ENCODE peak calls at places on chromosome 13, in four cellular contexts. Q, J, T and U are unnamed samples.

GRCh38 chr13:40982772-40983171 is 36.3 kb downstream of the ELF1 start:
- DNase-seq in T (no peak), J (no peak), Q (no peak), U (no peak)

GRCh38 chr13:71219671-71220070 is 647.3 kb downstream of the DACH1 start:
- DNase-seq in Q (no peak), J (no peak), T (no peak), U (no peak)

GRCh38 chr13:40315416-40316064 is 350.9 kb downstream of the FOXO1 start:
- DNase-seq in Q (no peak), J (no peak), T (no peak), U (no peak)

GRCh38 chr13:23020246-23020843 is 160.4 kb upstream of the SGCG start:
- DNase-seq in T (peak; percentile 53), Q (peak; percentile 1), J (peak; percentile 19), U (peak; percentile 43)

GRCh38 chr13:51950722-51951121 is 60.5 kb downstream of the ATP7B start:
- DNase-seq in J (no peak), Q (no peak), T (no peak), U (no peak)

GRCh38 chr13:96629331-96629730 is 364.9 kb downstream of the OXGR1 start:
- DNase-seq in J (no peak), T (no peak), Q (no peak), U (no peak)

GRCh38 chr13:102191951-102192461 is 209.8 kb downstream of the FGF14 start:
- DNase-seq in T (no peak), J (no peak), Q (no peak), U (no peak)

GRCh38 chr13:49607761-49608160 is 20.5 kb upstream of the ARL11 start:
- DNase-seq in Q (no peak), T (no peak), J (no peak), U (no peak)

GRCh38 chr13:75769141-75769905 is 133.2 kb downstream of the LMO7 start:
- DNase-seq in T (no peak), Q (no peak), J (no peak), U (no peak)

GRCh38 chr13:68185767-68186166 is 955.6 kb upstream of the PCDH9 start:
- DNase-seq in T (no peak), J (no peak), Q (no peak), U (no peak)

GRCh38 chr13:66922444-66922843 is 307.7 kb downstream of the PCDH9 start:
- DNase-seq in T (no peak), Q (no peak), J (no peak), U (no peak)

GRCh38 chr13:37884674-37885073 is 15.1 kb upstream of the TRPC4 start:
- DNase-seq in T (no peak), Q (no peak), J (no peak), U (no peak)

GRCh38 chr13:78589206-78589605 is 14.1 kb downstream of the POU4F1 start:
- DNase-seq in Q (no peak), T (peak; percentile 39), J (no peak), U (peak; percentile 85)

GRCh38 chr13:100175078-100175802 is 86.3 kb downstream of the PCCA start:
- DNase-seq in J (no peak), Q (no peak), T (no peak), U (no peak)

GRCh38 chr13:50693755-50694154 is 149.7 kb downstream of the DLEU7 start:
- DNase-seq in Q (no peak), T (no peak), J (no peak), U (peak; percentile 16)

GRCh38 chr13:23391752-23392151 is 41.8 kb downstream of the SACS start:
- DNase-seq in Q (no peak), T (no peak), J (no peak), U (no peak)

GRCh38 chr13:82571653-82572052 is 1310.6 kb downstream of the SLITRK1 start:
- DNase-seq in T (no peak), J (no peak), Q (no peak), U (no peak)

GRCh38 chr13:21033866-21034601 is 27.4 kb downstream of the LATS2 start:
- DNase-seq in Q (no peak), T (no peak), J (no peak), U (no peak)

GRCh38 chr13:106415427-106415826 is 120.0 kb downstream of the EFNB2 start:
- DNase-seq in Q (no peak), J (no peak), T (no peak), U (no peak)

GRCh38 chr13:50119593-50119992 is 104.3 kb downstream of the KCNRG start:
- DNase-seq in J (no peak), Q (no peak), T (no peak), U (no peak)

GRCh38 chr13:69274231-69274630 is 833.4 kb upstream of the ATXN8OS start:
- DNase-seq in J (no peak), T (no peak), Q (no peak), U (no peak)

GRCh38 chr13:98285317-98285716 is 108.2 kb upstream of the RNF113B start:
- DNase-seq in Q (no peak), T (no peak), J (no peak), U (no peak)

GRCh38 chr13:83272076-83272475 is 610.2 kb downstream of the SLITRK1 start:
- DNase-seq in Q (no peak), J (no peak), T (no peak), U (no peak)

GRCh38 chr13:51525567-51526165 is 58.6 kb upstream of the WDFY2 start:
- DNase-seq in T (no peak), J (no peak), Q (no peak), U (no peak)

GRCh38 chr13:25927966-25928365 is 123.8 kb downstream of the SHISA2 start:
- DNase-seq in J (no peak), T (no peak), Q (no peak), U (no peak)

GRCh38 chr13:43284162-43284561 is 260.8 kb downstream of the DNAJC15 start:
- DNase-seq in Q (no peak), J (no peak), T (no peak), U (no peak)

GRCh38 chr13:42747399-42747873 is 33.9 kb upstream of the FAM216B start:
- DNase-seq in J (no peak), T (no peak), Q (no peak), U (no peak)

GRCh38 chr13:41236369-41236768 is 27.0 kb downstream of the MTRF1 start:
- DNase-seq in J (no peak), Q (no peak), T (no peak), U (no peak)

DNA sequence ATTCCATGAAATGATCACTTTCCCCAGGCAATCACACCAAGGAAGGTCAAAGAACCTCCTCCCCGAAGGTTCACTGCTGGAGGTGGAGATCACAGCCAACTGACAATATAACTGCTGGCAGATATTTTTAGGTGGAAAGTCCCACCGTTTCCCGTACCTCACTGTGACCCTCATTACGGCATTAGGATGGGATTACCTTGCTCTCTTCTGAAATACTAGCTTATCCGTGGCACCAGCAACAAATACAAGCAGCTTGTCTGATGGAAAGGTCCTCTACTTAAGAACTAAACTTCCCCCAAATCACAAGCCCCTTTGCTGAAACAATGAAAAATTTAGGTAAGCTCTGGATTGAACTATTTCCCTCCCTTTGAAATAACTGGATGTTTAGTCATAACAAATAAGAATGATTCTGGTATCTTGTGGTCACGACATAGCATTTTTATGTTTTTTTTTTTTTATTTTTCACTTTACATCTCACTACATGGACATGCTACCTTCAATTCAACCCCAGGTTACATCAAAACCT is 178.9 kb downstream of the COL4A1 start:
- DNase-seq in J (no peak), T (no peak), Q (no peak), U (no peak)
- TF ChIP-seq NR3C1 in J (no peak), T (no peak), Q (no peak), U (no peak)

DNA sequence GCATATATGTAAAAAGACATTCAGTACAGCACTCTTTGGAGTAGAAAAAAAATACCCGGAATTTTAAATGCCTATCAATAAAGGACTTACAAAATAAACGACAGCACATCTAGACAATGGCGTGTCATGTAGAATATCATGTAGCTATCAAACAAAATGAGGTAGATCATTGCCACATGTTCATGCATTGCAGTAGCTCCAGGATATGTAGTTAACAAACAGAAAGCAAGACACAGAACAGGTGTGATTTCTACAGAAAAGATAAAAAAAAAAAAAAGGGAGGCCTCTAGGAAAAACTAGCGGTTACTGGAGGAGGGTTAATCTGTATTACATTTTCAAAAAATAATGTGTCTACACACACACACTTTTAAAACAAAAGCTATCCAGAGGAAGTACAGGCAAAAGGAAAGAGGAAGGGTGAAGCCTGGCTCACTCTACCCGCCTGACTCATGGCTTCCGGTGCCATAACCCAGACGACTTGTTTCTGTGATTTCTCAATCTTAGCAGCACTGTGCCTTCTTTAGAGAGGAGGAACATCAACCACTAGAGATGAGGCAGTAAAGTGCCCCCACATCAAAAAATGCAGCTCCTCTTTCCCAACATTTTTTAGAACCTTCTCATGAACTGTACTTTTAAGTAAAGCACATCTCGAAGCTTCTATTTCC is 6.9 kb downstream of the KCTD12 start:
- DNase-seq in Q (no peak), T (no peak), J (no peak), U (no peak)
- TF ChIP-seq NR3C1 in Q (no peak), T (no peak), J (no peak), U (no peak)

GRCh38 chr13:88248393-88248792 is 577.2 kb downstream of the SLITRK5 start:
- DNase-seq in T (no peak), Q (no peak), J (no peak), U (peak; percentile 18)

DNA sequence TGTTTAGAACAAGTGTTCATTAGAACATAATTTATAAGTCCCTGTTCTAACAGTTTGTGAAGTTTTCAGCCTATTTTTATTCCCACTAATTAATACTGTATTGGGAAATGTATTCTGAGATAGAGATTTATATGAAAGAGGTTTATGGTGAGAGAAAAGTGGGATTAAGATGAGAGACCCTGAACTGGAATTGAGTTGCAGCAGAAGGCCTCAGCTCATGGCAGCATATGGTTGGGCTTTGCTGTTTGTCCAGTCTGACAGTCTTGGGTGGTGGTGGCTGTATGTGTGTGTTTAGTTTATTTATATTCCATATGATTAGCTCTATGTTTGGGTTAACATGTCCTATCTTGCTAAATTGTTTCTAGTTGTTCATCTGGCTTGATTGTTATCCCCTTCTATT is 575.1 kb downstream of the SLITRK5 start:
- DNase-seq in T (no peak), J (no peak), Q (no peak), U (no peak)
- TF ChIP-seq NR3C1 in T (no peak), J (no peak), Q (no peak), U (no peak)

DNA sequence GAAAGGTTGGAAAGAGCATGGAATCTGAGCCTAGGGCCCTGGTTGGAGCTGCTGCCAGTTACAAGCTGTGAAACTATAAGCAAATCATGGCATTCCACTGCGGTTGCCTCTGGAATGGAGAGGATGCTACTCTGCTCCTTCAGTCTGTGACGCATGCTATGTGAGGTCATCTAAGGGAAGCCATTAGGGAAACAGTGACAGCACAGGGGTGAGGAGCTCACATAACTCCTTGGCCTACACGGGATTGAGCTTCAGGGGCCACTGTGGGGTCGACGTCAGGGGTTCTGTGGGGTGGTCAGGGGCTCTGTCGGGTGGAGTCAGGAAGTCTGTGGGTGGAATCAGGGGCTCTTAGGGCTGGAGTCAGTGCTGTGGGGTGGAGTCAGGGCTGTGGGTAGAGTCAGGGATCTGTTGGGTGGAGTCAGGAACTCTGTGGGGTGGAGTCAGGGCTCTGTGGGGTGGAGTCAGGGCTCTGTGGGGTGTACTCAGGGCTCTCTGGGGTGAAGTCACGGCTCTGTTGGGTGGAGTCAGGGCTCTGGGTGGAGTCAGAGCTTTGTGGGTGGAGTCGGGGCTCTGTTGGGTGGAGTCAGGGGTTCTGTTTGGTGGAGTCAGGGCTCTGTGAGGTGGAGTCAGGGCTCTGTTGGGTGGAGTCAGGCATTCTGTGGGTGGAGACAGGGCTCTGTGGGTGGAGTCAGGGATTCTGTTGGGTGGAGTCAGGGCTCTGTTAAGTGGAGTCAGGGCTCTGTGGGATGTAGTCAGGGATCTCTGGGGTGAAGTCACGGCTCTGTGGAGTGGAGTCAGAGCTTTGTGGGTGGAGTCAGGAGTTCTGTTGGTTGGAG is 35.8 kb upstream of the MEDAG start:
- DNase-seq in Q (no peak), J (peak; percentile 79), T (no peak), U (peak; percentile 83)
- TF ChIP-seq NR3C1 in Q (no peak), J (no peak), T (no peak), U (no peak)

GRCh38 chr13:112740502-112741131 is 50.8 kb downstream of the ATP11A start:
- DNase-seq in Q (no peak), T (no peak), J (peak; percentile 37), U (no peak)
- TF ChIP-seq NR3C1 in Q (no peak), T (no peak), J (no peak), U (no peak)